ENCODE peak calls at places on chromosomes 1 and 21, in five cellular contexts. P is cardiac fibroblast, Z is suprapubic skin, K is transverse colon, U is OCI-LY7. N is an unnamed sample.

GRCh38 chr21:33852495-33852894 is 63.1 kb downstream of the ATP5PO start:
- DNase-seq in U (no peak), K (no peak), P (no peak), Z (no peak), N (no peak)

GRCh38 chr1:230910755-230911117 is 42.4 kb upstream of the C1orf198 start:
- DNase-seq in Z (no peak), P (no peak), U (no peak), K (no peak), N (no peak)

GRCh38 chr1:27569088-27569459 is 34.9 kb downstream of the AHDC1 start:
- DNase-seq in K (no peak), P (no peak), Z (no peak), U (no peak), N (no peak)

GRCh38 chr1:104266612-104267011 is 516.9 kb downstream of the AMY1C start:
- DNase-seq in U (no peak), P (no peak), Z (no peak), K (no peak), N (no peak)

GRCh38 chr21:45050361-45050785 is 24.0 kb upstream of the ADARB1 start:
- DNase-seq in U (no peak), P (peak; percentile 69), K (no peak), Z (peak; percentile 91), N (peak; percentile 94)

GRCh38 chr1:171740987-171741871 is 636 bp downstream of the VAMP4 start:
- DNase-seq in U (peak; percentile 76), P (peak; percentile 53), Z (peak; percentile 80), K (peak; percentile 47), N (peak; percentile 29)

GRCh38 chr1:230169454-230170152 is 102.6 kb downstream of the GALNT2 start:
- DNase-seq in Z (no peak), U (peak; percentile 30), P (no peak), K (no peak), N (peak; percentile 54)

GRCh38 chr1:2962946-2963345 is 58.3 kb upstream of the ACTRT2 start:
- DNase-seq in Z (no peak), P (no peak), U (no peak), K (no peak), N (no peak)

GRCh38 chr1:202264300-202265075 is 70.9 kb downstream of the LGR6 start:
- DNase-seq in U (no peak), K (no peak), P (no peak), Z (peak; percentile 64), N (no peak)

GRCh38 chr1:18347559-18347958 is 133.2 kb upstream of the KLHDC7A start:
- DNase-seq in K (no peak), Z (no peak), U (peak; percentile 43), P (no peak), N (no peak)

GRCh38 chr1:177281901-177282300 is 111.1 kb downstream of the BRINP2 start:
- DNase-seq in Z (no peak), P (no peak), K (no peak), U (no peak), N (no peak)

GRCh38 chr1:185561629-185562028 is 172.6 kb upstream of the HMCN1 start:
- DNase-seq in K (no peak), P (no peak), U (no peak), Z (no peak), N (peak; percentile 43)

GRCh38 chr1:59046730-59047157 is 250.2 kb upstream of the FGGY start:
- DNase-seq in U (peak; percentile 5), K (peak; percentile 50), Z (no peak), P (no peak), N (peak; percentile 54)

GRCh38 chr1:1603671-1604373 is 3.9 kb upstream of the FNDC10 start:
- DNase-seq in U (no peak), P (no peak), K (no peak), Z (no peak), N (no peak)

GRCh38 chr21:42303443-42303842 is 11.8 kb downstream of the TFF3 start:
- DNase-seq in Z (no peak), U (no peak), P (no peak), K (no peak), N (no peak)

GRCh38 chr1:75736016-75736415 is 11.5 kb downstream of the ACADM start:
- DNase-seq in U (no peak), P (no peak), K (no peak), Z (no peak), N (no peak)

GRCh38 chr1:150021191-150021688 is 10.7 kb upstream of the OTUD7B start:
- DNase-seq in Z (no peak), U (no peak), P (no peak), K (peak; percentile 46), N (no peak)

GRCh38 chr1:109368464-109368863 is 29.3 kb downstream of the SORT1 start:
- DNase-seq in K (no peak), P (peak; percentile 12), Z (no peak), U (no peak), N (no peak)

GRCh38 chr1:112628516-112628915 is 8.9 kb downstream of the CAPZA1 start:
- DNase-seq in K (no peak), U (no peak), Z (no peak), P (no peak), N (no peak)

GRCh38 chr1:159983681-159984080 is 29.6 kb upstream of the SLAMF9 start:
- DNase-seq in K (no peak), P (no peak), Z (no peak), U (no peak), N (no peak)

GRCh38 chr1:109238382-109238781 is 11.0 kb upstream of the CELSR2 start:
- DNase-seq in Z (no peak), U (no peak), K (no peak), P (no peak), N (no peak)

GRCh38 chr21:44801468-44802395 is at the start of gene UBE2G2:
- DNase-seq in U (peak; percentile 86), P (peak; percentile 77), Z (peak; percentile 86), K (peak; percentile 84), N (peak; percentile 74)

GRCh38 chr1:32198237-32199042 is 2.0 kb upstream of the CCDC28B start:
- DNase-seq in P (no peak), U (no peak), K (no peak), Z (no peak), N (no peak)

GRCh38 chr1:88595355-88595754 is 88.7 kb upstream of the PKN2 start:
- DNase-seq in P (peak; percentile 80), U (peak; percentile 26), Z (no peak), K (no peak), N (peak; percentile 62)

GRCh38 chr1:201310986-201311355 is 27.7 kb downstream of the PKP1 start:
- DNase-seq in U (no peak), K (no peak), Z (no peak), P (no peak), N (no peak)

GRCh38 chr1:13730751-13731482 is 30.9 kb downstream of the PRDM2 start:
- DNase-seq in U (peak; percentile 97), P (no peak), Z (no peak), K (peak; percentile 74), N (no peak)

GRCh38 chr1:178397678-178398077 is 99.1 kb downstream of the CLEC20A start:
- DNase-seq in U (no peak), K (no peak), Z (no peak), P (peak; percentile 36), N (no peak)

GRCh38 chr21:40516336-40516735 is 330.6 kb downstream of the DSCAM start:
- DNase-seq in P (no peak), U (no peak), Z (no peak), K (peak; percentile 12), N (no peak)

GRCh38 chr1:206685256-206685748 is 597 bp downstream of the MAPKAPK2 start:
- DNase-seq in P (peak; percentile 34), U (peak; percentile 54), Z (no peak), K (no peak), N (no peak)

GRCh38 chr1:19577001-19577400 is 67.1 kb upstream of the NBL1 start:
- DNase-seq in U (no peak), K (no peak), P (peak; percentile 43), Z (no peak), N (peak; percentile 57)

GRCh38 chr21:46546799-46547198 is 58.1 kb downstream of the S100B start:
- DNase-seq in U (no peak), Z (no peak), P (no peak), K (no peak), N (no peak)

GRCh38 chr1:23865543-23865930 is 2.6 kb downstream of the FUCA1 start:
- DNase-seq in Z (no peak), P (peak; percentile 49), K (peak; percentile 37), U (no peak), N (peak; percentile 11)

GRCh38 chr1:13528320-13528719 is 14.5 kb upstream of the LRRC38 start:
- DNase-seq in U (no peak), Z (no peak), P (no peak), K (no peak), N (no peak)

GRCh38 chr1:214318356-214318755 is 37.4 kb downstream of the SMYD2 start:
- DNase-seq in U (no peak), Z (no peak), K (no peak), P (peak; percentile 86), N (no peak)
- H3K4me3 ChIP-seq in U (no peak overlapping the region), Z (no peak overlapping the region), K (no peak overlapping the region), P (no peak overlapping the region), N (no peak overlapping the region)

DNA sequence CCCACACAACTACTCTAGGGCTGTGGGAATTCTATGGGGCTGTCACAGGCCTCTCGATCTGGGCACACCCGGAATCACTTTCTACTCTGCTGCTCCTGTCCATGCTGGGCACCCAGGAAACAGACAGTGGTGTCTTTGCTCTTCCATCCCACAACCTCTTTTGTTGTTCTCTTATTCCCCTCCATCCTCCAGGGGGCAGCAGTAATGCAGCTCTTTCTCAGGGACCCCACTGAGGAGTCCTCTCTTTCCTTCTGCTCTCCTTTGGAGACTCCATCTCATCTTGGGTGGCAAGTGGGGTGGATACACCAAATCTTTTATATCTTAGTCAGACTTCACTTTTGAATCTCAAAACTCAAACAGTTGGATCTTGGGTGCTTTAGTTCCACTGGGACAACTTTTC is 206.3 kb downstream of the HS2ST1 start:
- DNase-seq in U (peak; percentile 30), P (no peak), Z (no peak), K (no peak), N (no peak)
- TF ChIP-seq CTCF in U (peak; percentile 68), P (peak; percentile 40), Z (no peak), K (no peak), N (peak; percentile 43)

GRCh38 chr1:203351037-203351625 is at the start of gene FMOD:
- DNase-seq in P (peak; percentile 28), K (peak; percentile 62), U (peak; percentile 49), Z (peak; percentile 89), N (peak; percentile 89)
- H3K4me3 ChIP-seq in P (no peak within 1 kb of the TSS), K (peak within 1 kb of the TSS; percentile 11), U (no peak within 1 kb of the TSS), Z (peak within 1 kb of the TSS; percentile 34), N (peak within 1 kb of the TSS; percentile 21)

GRCh38 chr1:117674521-117675400 is 68.9 kb downstream of the TENT5C start:
- DNase-seq in K (peak; percentile 62), Z (no peak), U (peak; percentile 87), P (peak; percentile 52), N (no peak)
- TF ChIP-seq CTCF in K (no peak), Z (no peak), U (peak; percentile 92), P (peak; percentile 48), N (peak; percentile 33)

DNA sequence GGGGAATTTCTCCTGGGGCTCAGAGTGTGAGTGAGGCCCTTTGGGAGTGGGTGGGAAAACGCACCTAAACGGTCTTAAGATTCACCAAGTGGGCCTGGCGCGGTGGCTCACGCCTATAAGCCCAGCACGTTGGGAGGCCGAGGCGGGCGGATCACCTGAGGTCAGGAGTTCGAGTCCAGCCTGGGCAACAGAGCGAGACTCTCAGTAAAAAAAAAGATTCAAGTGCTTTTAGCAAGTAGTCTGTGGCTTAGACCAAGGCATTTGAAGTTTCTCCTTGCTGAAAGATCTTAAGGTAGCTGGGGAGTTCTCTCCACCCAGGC is 1.4 kb downstream of the RPS8 start:
- DNase-seq in Z (no peak), K (no peak), U (no peak), P (peak; percentile 22), N (no peak)
- H3K4me3 ChIP-seq in Z (peak overlapping the region; percentile 73), K (peak overlapping the region; percentile 79), U (peak overlapping the region; percentile 99), P (peak overlapping the region; percentile 84), N (peak overlapping the region; percentile 95)

N was measured in fibroblast of villous mesenchyme.